ENCODE peak calls at places on chromosomes 1 and 21, in nine cellular contexts. V, J, Y, X, S, P, L, B and Z are unnamed samples.

GRCh38 chr1:94926365-94926914 is 470 bp downstream of the CNN3 start:
- DNase-seq in S (no peak), X (no peak), B (no peak), J (peak), P (peak), Y (peak), L (no peak), V (peak), Z (peak)

GRCh38 chr1:107949467-107950253 is 15.3 kb downstream of the VAV3 start:
- DNase-seq in X (no peak), P (no peak), Y (no peak), V (no peak), B (no peak), S (peak), L (no peak), J (no peak), Z (no peak)

GRCh38 chr1:119467219-119467618 is 39.8 kb upstream of the HSD3B1 start:
- DNase-seq in V (no peak), B (peak), P (no peak), Y (no peak), J (no peak), L (no peak), S (no peak), X (no peak), Z (no peak)

GRCh38 chr1:247102381-247102780 is 1.8 kb downstream of the ZNF669 start:
- DNase-seq in Y (no peak), X (no peak), J (no peak), P (no peak), B (no peak), S (no peak), V (no peak), L (no peak), Z (no peak)

GRCh38 chr1:86965012-86965826 is 50.8 kb downstream of the HS2ST1 start:
- DNase-seq in X (no peak), J (no peak), Y (no peak), P (no peak), S (no peak), B (no peak), L (peak), V (no peak), Z (no peak)

GRCh38 chr1:45473302-45473701 is 17.7 kb downstream of the TESK2 start:
- DNase-seq in J (no peak), Y (no peak), X (no peak), P (no peak), S (no peak), L (no peak), V (no peak), B (no peak), Z (no peak)

GRCh38 chr1:212738330-212738729 is 38.7 kb upstream of the BATF3 start:
- DNase-seq in X (no peak), L (no peak), Y (no peak), S (no peak), P (no peak), V (no peak), B (no peak), J (no peak), Z (no peak)

GRCh38 chr1:196102826-196103225 is 505.4 kb downstream of the KCNT2 start:
- DNase-seq in Y (no peak), L (no peak), X (no peak), J (no peak), P (no peak), V (no peak), S (no peak), B (no peak), Z (no peak)

GRCh38 chr1:17488977-17489739 is 49.7 kb upstream of the RCC2 start:
- DNase-seq in X (peak), Y (no peak), J (no peak), B (peak), V (no peak), P (no peak), S (no peak), L (no peak), Z (no peak)

GRCh38 chr1:115557715-115558114 is 84.1 kb upstream of the VANGL1 start:
- DNase-seq in B (no peak), S (no peak), L (no peak), V (no peak), P (no peak), J (no peak), Y (no peak), X (no peak), Z (no peak)

GRCh38 chr1:16229976-16230740 is 6.8 kb downstream of the CPLANE2 start:
- DNase-seq in P (no peak), L (no peak), B (no peak), S (no peak), Y (no peak), J (peak), X (no peak), V (peak), Z (no peak)

GRCh38 chr1:8412183-8412831 is 94.4 kb downstream of the SLC45A1 start:
- DNase-seq in X (no peak), L (no peak), V (no peak), B (no peak), S (no peak), J (no peak), P (no peak), Y (peak), Z (peak)

GRCh38 chr1:112706505-112707216 is at the start of gene RHOC:
- DNase-seq in B (no peak), L (no peak), S (no peak), Y (peak), V (peak), J (peak), P (peak), X (peak), Z (peak)

GRCh38 chr1:24745711-24746582 is 700 bp downstream of the CLIC4 start:
- DNase-seq in P (peak), B (no peak), X (peak), Y (peak), V (peak), J (peak), L (no peak), S (no peak), Z (peak)

GRCh38 chr1:154769193-154769895 is 100.7 kb downstream of the KCNN3 start:
- DNase-seq in V (peak), B (no peak), J (no peak), L (no peak), X (no peak), Y (no peak), S (no peak), P (peak), Z (no peak)

GRCh38 chr1:165858928-165859845 is 31.8 kb downstream of the UCK2 start:
- DNase-seq in J (peak), L (no peak), B (no peak), X (no peak), V (no peak), Y (no peak), S (no peak), P (no peak), Z (no peak)
- TF ChIP-seq POLR2A in J (no peak), L (no peak), B (no peak), X (no peak), V (no peak), Y (no peak), S (no peak), P (no peak), Z (no peak)

DNA sequence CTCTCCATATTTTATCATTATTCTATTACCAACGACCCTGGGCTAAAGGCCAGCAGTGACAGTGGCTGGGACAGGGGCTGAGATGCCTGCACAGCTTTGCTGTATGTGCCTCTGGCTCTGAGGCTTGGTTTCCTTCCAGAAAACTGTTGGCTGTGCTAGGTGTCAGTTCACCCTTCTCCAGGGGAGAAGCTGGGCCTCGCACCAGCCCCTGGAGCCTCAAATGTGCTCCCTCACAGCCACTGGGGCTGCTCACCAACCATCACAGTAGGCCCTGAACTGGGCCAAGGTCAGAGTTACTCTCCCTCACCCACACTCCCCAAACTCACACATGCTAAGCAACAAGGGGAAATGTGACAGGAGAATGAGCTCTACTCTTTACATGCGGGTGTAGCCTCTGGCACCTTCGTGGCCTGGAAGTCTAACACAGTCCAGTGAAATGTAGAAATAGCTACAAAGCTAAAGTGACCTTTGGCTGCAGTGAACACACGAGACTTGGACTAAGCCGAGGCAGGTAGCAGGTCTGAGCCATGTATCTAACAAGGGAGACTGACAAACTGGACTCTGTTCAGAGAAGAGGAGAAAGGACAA is 4.7 kb upstream of the CD160 start:
- DNase-seq in Y (no peak), V (no peak), P (no peak), X (no peak), S (no peak), B (no peak), L (no peak), J (no peak), Z (no peak)
- TF ChIP-seq POLR2AphosphoS5 in Y (no peak), V (no peak), P (no peak), X (no peak), S (no peak), B (no peak), L (no peak), J (no peak), Z (no peak)

GRCh38 chr1:206558794-206559660 is 51.7 kb downstream of the RASSF5 start:
- DNase-seq in P (no peak), X (no peak), S (no peak), B (no peak), L (no peak), V (no peak), Y (no peak), J (no peak), Z (no peak)
- H3K4me3 ChIP-seq in P (peak), X (peak), S (peak), B (peak), L (no peak), V (peak), Y (no peak), J (peak), Z (no peak)

GRCh38 chr1:202954057-202954745 is 3.9 kb downstream of the ADIPOR1 start:
- DNase-seq in J (no peak), P (no peak), X (no peak), Y (no peak), B (no peak), V (no peak), S (no peak), L (no peak), Z (no peak)

GRCh38 chr1:202961220-202961880 is 3.2 kb upstream of the ADIPOR1 start:
- DNase-seq in S (no peak), L (no peak), P (no peak), B (no peak), X (no peak), J (no peak), V (no peak), Y (no peak), Z (no peak)

GRCh38 chr1:202959276-202959620 is 1.1 kb upstream of the ADIPOR1 start:
- DNase-seq in L (peak), X (peak), S (no peak), J (no peak), V (no peak), B (no peak), Y (no peak), P (no peak), Z (no peak)

GRCh38 chr1:202958544-202959275 is 598 bp upstream of the ADIPOR1 start:
- DNase-seq in V (no peak), S (no peak), L (no peak), P (no peak), J (no peak), Y (no peak), X (no peak), B (no peak), Z (no peak)

DNA sequence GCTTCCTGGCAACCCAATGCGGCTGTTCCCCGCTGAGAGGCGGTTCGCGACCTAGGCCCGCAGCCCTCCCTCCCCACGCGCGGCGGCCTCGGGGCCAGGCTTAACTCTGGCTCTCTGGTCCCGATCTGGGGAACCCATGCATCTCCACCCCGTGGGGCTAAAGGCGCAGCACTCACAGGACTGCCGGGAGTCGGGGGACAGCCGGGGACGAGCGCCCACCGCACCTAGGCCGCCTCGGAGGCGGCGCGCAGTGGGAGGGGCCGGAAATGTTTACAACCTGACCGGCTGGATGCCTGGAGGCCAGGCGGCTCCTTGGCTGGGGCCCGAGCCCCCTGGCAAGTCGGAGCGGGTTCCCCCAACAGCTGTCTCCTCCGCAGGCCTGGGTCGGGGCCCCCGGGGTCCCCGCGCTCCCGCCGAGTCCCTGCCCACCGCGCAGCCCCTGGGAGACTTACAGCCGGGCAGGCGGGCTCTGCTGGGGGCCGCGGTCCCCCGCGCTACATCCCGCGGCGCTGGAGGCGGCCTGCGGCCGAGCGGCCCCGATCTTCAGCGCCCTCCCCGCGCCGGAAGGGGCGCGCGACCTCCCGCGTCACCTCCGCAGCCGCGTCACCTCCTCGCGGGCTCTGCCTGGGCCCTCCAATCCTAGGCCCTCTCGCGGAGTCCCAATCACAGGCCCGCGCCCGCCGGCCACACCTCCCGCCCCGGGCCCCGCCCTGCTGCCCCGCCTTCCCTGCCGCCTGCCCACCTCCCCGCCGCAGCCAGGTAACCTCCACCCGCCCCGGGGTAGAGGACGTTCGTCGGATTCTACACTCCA is at the start of gene ADIPOR1:
- DNase-seq in Y (peak), S (peak), J (peak), V (peak), P (peak), L (peak), B (no peak), X (peak), Z (peak)
- TF ChIP-seq POLR2A in Y (peak), S (peak), J (peak), V (peak), P (no peak), L (peak), B (peak), X (peak), Z (no peak)

GRCh38 chr21:38916214-38916964 is 110.7 kb downstream of the ETS2 start:
- DNase-seq in L (no peak), J (no peak), S (no peak), V (no peak), X (no peak), B (peak), P (no peak), Y (no peak), Z (no peak)
- TF ChIP-seq POLR2AphosphoS5 in L (no peak), J (no peak), S (no peak), V (no peak), X (no peak), B (no peak), P (no peak), Y (no peak), Z (no peak)

GRCh38 chr1:4072754-4073153 is 172.7 kb upstream of the C1orf174 start:
- DNase-seq in J (no peak), S (no peak), P (no peak), Y (no peak), X (no peak), L (no peak), V (peak), B (no peak), Z (peak)
- H3K4me3 ChIP-seq in J (no peak), S (no peak), P (no peak), Y (no peak), X (no peak), L (no peak), V (no peak), B (no peak), Z (no peak)

GRCh38 chr1:30745834-30746208 is 11.8 kb downstream of the LAPTM5 start:
- DNase-seq in Y (no peak), J (no peak), P (no peak), S (no peak), V (peak), B (no peak), X (no peak), L (no peak), Z (no peak)

GRCh38 chr1:30746212-30747027 is 11.2 kb downstream of the LAPTM5 start:
- DNase-seq in V (peak), J (no peak), P (no peak), S (no peak), X (no peak), Y (no peak), L (no peak), B (no peak), Z (no peak)

GRCh38 chr1:30748098-30748698 is 9.4 kb downstream of the LAPTM5 start:
- DNase-seq in V (no peak), Y (peak), B (no peak), S (no peak), P (no peak), X (peak), J (no peak), L (no peak), Z (no peak)

GRCh38 chr1:30748699-30749401 is 8.7 kb downstream of the LAPTM5 start:
- DNase-seq in J (no peak), L (no peak), S (no peak), Y (no peak), B (no peak), V (peak), P (no peak), X (no peak), Z (no peak)

GRCh38 chr1:30747028-30748008 is 10.3 kb downstream of the LAPTM5 start:
- DNase-seq in J (no peak), L (no peak), X (no peak), Y (no peak), V (peak), S (no peak), B (no peak), P (no peak), Z (no peak)
- TF ChIP-seq POLR2A in J (no peak), L (no peak), X (no peak), Y (no peak), V (no peak), S (peak), B (no peak), P (no peak), Z (no peak)

GRCh38 chr1:234494049-234494448 is 15.1 kb upstream of the TARBP1 start:
- DNase-seq in P (no peak), L (no peak), X (no peak), V (no peak), S (no peak), Y (no peak), B (no peak), J (no peak), Z (no peak)

GRCh38 chr1:234497589-234497988 is 18.6 kb upstream of the TARBP1 start:
- DNase-seq in B (no peak), J (no peak), X (no peak), L (no peak), S (no peak), P (no peak), V (no peak), Y (no peak), Z (no peak)

GRCh38 chr1:234498448-234499118 is 19.6 kb upstream of the TARBP1 start:
- DNase-seq in P (no peak), V (no peak), B (peak), S (no peak), J (no peak), X (no peak), L (no peak), Y (no peak), Z (no peak)

GRCh38 chr1:234499119-234500039 is 20.4 kb upstream of the TARBP1 start:
- DNase-seq in J (peak), B (peak), S (no peak), X (peak), Y (peak), L (peak), P (peak), V (peak), Z (peak)

GRCh38 chr1:234495231-234495990 is 16.4 kb upstream of the TARBP1 start:
- DNase-seq in B (no peak), X (no peak), Y (no peak), S (peak), L (no peak), J (no peak), V (no peak), P (no peak), Z (no peak)
- TF ChIP-seq POLR2AphosphoS5 in B (no peak), X (no peak), Y (no peak), S (no peak), L (no peak), J (no peak), V (no peak), P (no peak), Z (no peak)

GRCh38 chr1:207067695-207068094 is 14.6 kb downstream of the PFKFB2 start:
- DNase-seq in L (no peak), J (no peak), P (no peak), S (no peak), X (no peak), B (no peak), V (no peak), Y (no peak), Z (no peak)

GRCh38 chr1:207069059-207069458 is 16.0 kb downstream of the PFKFB2 start:
- DNase-seq in L (no peak), X (no peak), J (no peak), S (no peak), V (peak), P (no peak), Y (no peak), B (no peak), Z (no peak)

GRCh38 chr1:207064546-207064945 is 11.5 kb downstream of the PFKFB2 start:
- DNase-seq in S (no peak), B (no peak), X (no peak), J (no peak), P (peak), Y (no peak), L (no peak), V (no peak), Z (no peak)

GRCh38 chr1:207069858-207070506 is 16.9 kb downstream of the PFKFB2 start:
- DNase-seq in P (no peak), B (no peak), V (peak), L (no peak), Y (no peak), S (no peak), X (no peak), J (peak), Z (no peak)

DNA sequence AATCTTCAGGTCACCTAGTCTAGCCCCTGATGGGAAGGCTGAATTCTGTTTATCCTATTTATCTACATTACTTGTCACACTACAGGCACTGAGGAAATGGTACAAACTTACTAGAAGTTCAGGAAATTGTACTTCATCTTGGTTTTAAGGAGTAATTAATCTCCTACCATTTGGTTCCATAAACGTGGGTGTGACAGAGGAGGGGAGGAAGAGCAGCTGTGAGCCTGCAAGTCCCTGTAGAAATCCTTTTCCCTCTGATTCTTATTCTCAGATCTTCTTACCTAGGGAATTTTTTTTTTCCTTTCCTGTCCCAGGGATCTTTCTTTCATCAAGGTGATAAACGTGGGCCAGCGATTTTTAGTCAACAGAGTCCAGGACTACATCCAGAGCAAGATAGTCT is 14.1 kb downstream of the PFKFB2 start:
- DNase-seq in B (no peak), J (no peak), Y (no peak), L (no peak), V (no peak), X (no peak), S (no peak), P (no peak), Z (no peak)
- H3K4me3 ChIP-seq in B (no peak), J (peak), Y (no peak), L (no peak), V (no peak), X (no peak), S (no peak), P (no peak), Z (no peak)